ENCODE peak calls at places on chromosomes 11 and 22, in four cellular contexts. W is HepG2; R is CD8-positive, alpha-beta T cell; E is fibroblast of mammary gland. H is an unnamed sample.
A peak's percentile ranks its signal among the peaks of the same experiment; 100 is the strongest.

GRCh38 chr11:46414466-46414796 is 22.9 kb upstream of the CHRM4 start:
- DNase-seq in W (no peak), R (no peak), E (no peak), H (no peak)

GRCh38 chr11:46977940-46978595 is 41.5 kb downstream of the CSTPP1 start:
- DNase-seq in W (peak; percentile 64), R (no peak), E (no peak), H (peak; percentile 28)

GRCh38 chr22:50577987-50578775 is at the start of gene CPT1B:
- DNase-seq in W (no peak), R (no peak), E (peak; percentile 25), H (peak; percentile 5)

GRCh38 chr11:47946682-47947575 is 33.4 kb upstream of the PTPRJ start:
- DNase-seq in W (no peak), R (no peak), E (peak; percentile 97), H (peak; percentile 97)

GRCh38 chr22:50673231-50674126 is 856 bp downstream of the SHANK3 start:
- DNase-seq in W (no peak), R (no peak), E (no peak), H (no peak)

GRCh38 chr11:75510011-75510595 is 15.6 kb downstream of the GDPD5 start:
- DNase-seq in W (no peak), R (no peak), E (no peak), H (no peak)

GRCh38 chr11:94132152-94132558 is 3.5 kb downstream of the PANX1 start:
- DNase-seq in W (no peak), R (no peak), E (peak; percentile 94), H (peak; percentile 85)

GRCh38 chr11:68946416-68947090 is 34.2 kb downstream of the MRGPRD start:
- DNase-seq in W (no peak), R (no peak), E (peak; percentile 82), H (peak; percentile 93)

GRCh38 chr22:29716814-29717213 is 3.0 kb upstream of the CABP7 start:
- DNase-seq in W (peak; percentile 84), R (no peak), E (peak; percentile 66), H (peak; percentile 78)

GRCh38 chr11:93846411-93846810 is 4.0 kb downstream of the VSTM5 start:
- DNase-seq in W (no peak), R (no peak), E (no peak), H (peak; percentile 27)

GRCh38 chr11:20097319-20098221 is 62.7 kb downstream of the DBX1 start:
- DNase-seq in W (no peak), R (no peak), E (peak; percentile 99), H (peak; percentile 88)

GRCh38 chr11:2824851-2825250 is 60.7 kb downstream of the CDKN1C start:
- DNase-seq in W (no peak), R (no peak), E (no peak), H (no peak)

GRCh38 chr11:122642472-122642922 is 13.0 kb upstream of the UBASH3B start:
- DNase-seq in W (peak; percentile 94), R (no peak), E (peak; percentile 82), H (peak; percentile 76)

GRCh38 chr11:99325807-99326206 is 305.1 kb downstream of the CNTN5 start:
- DNase-seq in W (peak; percentile 2), R (no peak), E (peak; percentile 90), H (peak; percentile 89)

GRCh38 chr11:132158091-132158490 is 787.7 kb downstream of the NTM start:
- DNase-seq in W (no peak), R (no peak), E (peak; percentile 25), H (peak; percentile 29)

GRCh38 chr11:94815705-94816344 is 47.7 kb downstream of the AMOTL1 start:
- DNase-seq in W (no peak), R (no peak), E (peak; percentile 64), H (no peak)

GRCh38 chr11:534592-535518 is 521 bp downstream of the HRAS start:
- DNase-seq in W (no peak), R (no peak), E (no peak), H (peak; percentile 20)

GRCh38 chr22:24189249-24190158 is 8.2 kb downstream of the SUSD2 start:
- DNase-seq in W (peak; percentile 52), R (no peak), E (peak; percentile 67), H (peak; percentile 78)

GRCh38 chr22:45923812-45924211 is 53.1 kb downstream of the WNT7B start:
- DNase-seq in W (no peak), R (no peak), E (no peak), H (no peak)

GRCh38 chr11:330694-331314 is 10.1 kb upstream of the IFITM3 start:
- DNase-seq in W (no peak), R (no peak), E (no peak), H (no peak)

GRCh38 chr11:120525285-120526085 is 13.9 kb downstream of the GRIK4 start:
- DNase-seq in W (no peak), R (no peak), E (no peak), H (no peak)

GRCh38 chr11:69433741-69434140 is 47.7 kb upstream of the LINC01488 start:
- DNase-seq in W (no peak), R (no peak), E (no peak), H (no peak)

GRCh38 chr11:20511982-20512381 is 87.4 kb upstream of the SLC6A5 start:
- DNase-seq in W (no peak), R (no peak), E (no peak), H (no peak)

GRCh38 chr11:85779956-85780640 is 30.8 kb downstream of the SYTL2 start:
- DNase-seq in W (no peak), R (no peak), E (peak; percentile 42), H (no peak)

GRCh38 chr11:111631666-111632039 is 29.4 kb downstream of the SIK2 start:
- DNase-seq in W (peak; percentile 21), R (no peak), E (peak; percentile 89), H (peak; percentile 71)

GRCh38 chr11:110730773-110731172 is 18.5 kb upstream of the ARHGAP20 start:
- DNase-seq in W (no peak), R (no peak), E (no peak), H (no peak)

GRCh38 chr22:41561788-41562187 is 978 bp downstream of the CSDC2 start:
- DNase-seq in W (no peak), R (no peak), E (no peak), H (no peak)

GRCh38 chr22:41560095-41560487 is 719 bp upstream of the CSDC2 start:
- DNase-seq in W (no peak), R (no peak), E (no peak), H (no peak)

GRCh38 chr22:41563051-41563711 is 2.4 kb downstream of the CSDC2 start:
- DNase-seq in W (peak; percentile 43), R (no peak), E (peak; percentile 83), H (peak; percentile 74)

GRCh38 chr22:41562461-41562860 is 1.7 kb downstream of the CSDC2 start:
- DNase-seq in W (no peak), R (no peak), E (no peak), H (no peak)

GRCh38 chr22:41561335-41561734 is 525 bp downstream of the CSDC2 start:
- DNase-seq in W (no peak), R (no peak), E (no peak), H (no peak)
- H3K4me3 ChIP-seq in W (no peak overlapping the region), R (no peak overlapping the region), E (no peak overlapping the region), H (peak overlapping the region; percentile 41)

GRCh38 chr11:67492801-67493547 is 10.1 kb downstream of the AIP start:
- DNase-seq in W (no peak), R (no peak), E (no peak), H (no peak)

GRCh38 chr11:67495234-67496005 is 9.7 kb downstream of the PITPNM1 start:
- DNase-seq in W (no peak), R (no peak), E (no peak), H (no peak)

GRCh38 chr11:67492069-67492727 is 9.4 kb downstream of the AIP start:
- DNase-seq in W (no peak), R (no peak), E (no peak), H (no peak)

GRCh38 chr11:67494371-67495233 is 10.6 kb downstream of the PITPNM1 start:
- DNase-seq in W (no peak), R (no peak), E (no peak), H (no peak)

GRCh38 chr11:67493548-67494370 is 10.9 kb downstream of the AIP start:
- DNase-seq in W (no peak), R (no peak), E (no peak), H (no peak)
- TF ChIP-seq CTCF in W (no peak), R (no peak), E (no peak), H (no peak)

DNA sequence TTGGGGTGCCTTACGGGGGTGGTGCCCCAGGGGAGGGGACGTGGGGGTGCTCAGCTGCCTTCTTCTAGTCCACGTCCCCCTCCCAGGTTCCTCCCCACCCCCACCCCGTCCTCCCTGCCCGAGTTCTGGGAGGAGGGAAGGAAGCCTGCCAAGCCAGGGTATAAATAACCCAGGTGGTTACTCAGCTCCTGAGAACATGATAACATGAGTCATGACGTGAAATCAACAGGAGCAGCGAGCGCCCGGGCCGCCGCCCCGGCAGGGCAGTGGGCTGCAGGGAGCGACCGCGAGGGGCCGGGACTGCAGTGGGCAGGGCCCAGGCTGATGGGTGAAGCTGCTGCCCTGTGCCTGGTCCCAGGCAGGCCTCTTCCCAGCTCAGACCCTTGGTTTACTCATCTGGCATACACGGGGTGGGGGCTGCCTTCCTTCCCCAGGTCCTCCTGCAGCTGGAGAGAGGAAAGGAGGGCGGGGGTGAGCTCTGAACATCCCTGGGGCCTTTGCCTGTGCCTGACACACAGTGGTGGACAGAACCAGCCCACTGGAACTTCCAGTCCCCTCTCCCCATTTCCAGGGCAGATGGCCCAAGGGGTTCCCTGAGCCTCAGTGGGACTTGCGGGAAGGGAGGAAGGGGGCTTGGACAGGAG is 8.8 kb upstream of the PDGFB start:
- DNase-seq in W (no peak), R (no peak), E (peak; percentile 84), H (peak; percentile 83)
- H3K4me3 ChIP-seq in W (no peak overlapping the region), R (no peak overlapping the region), E (no peak overlapping the region), H (no peak overlapping the region)

DNA sequence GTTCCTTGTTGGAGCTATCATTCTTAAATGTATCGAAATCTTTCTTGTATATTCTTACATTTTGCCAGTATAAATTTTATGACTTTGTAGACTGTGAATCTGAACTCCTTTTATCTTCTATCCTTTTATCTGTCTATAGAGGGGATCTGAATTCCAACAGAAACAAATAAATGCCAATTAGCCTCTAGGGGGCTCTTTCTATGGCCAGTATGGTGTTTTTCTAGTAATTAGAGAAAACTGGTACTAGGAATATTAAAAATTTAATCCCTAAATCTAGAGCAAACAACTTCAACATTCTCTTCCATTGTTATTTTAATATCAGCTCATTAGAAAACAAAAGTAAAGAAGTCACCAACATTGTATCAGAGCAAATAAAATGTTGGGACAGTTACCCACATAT is 21.5 kb upstream of the CAT start:
- DNase-seq in W (no peak), R (no peak), E (no peak), H (no peak)
- TF ChIP-seq CTCF in W (no peak), R (no peak), E (peak; percentile 6), H (no peak)

DNA sequence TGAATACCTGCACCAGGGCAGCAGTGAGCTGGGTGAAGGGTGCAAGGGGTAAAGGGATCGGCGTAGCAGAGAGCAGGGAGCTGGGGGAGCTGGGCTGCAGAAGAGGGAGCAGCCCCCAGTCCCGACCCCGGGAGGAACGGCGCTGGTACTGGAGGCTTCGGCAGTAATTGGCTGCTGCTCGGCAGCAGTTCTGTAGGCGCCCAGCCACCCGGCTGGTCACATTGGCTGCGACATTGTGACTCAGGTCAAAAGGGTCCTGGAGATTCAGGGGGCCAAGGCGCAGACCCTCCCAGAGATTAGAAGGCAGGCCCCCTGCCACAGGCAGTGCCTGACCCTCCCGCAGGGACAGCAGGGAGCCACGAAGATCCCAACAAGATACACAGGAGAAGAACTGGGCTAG is 2.1 kb upstream of the EEF1G start:
- DNase-seq in W (no peak), R (no peak), E (no peak), H (no peak)
- H3K4me3 ChIP-seq in W (no peak overlapping the region), R (no peak overlapping the region), E (peak overlapping the region; percentile 74), H (peak overlapping the region; percentile 70)